ENCODE peak calls at places on chromosome 4, in seven cellular contexts. Y is A549, F is SK-N-SH, N is K562, C is HL-60, G is HCT116, K is HepG2. H is an unnamed sample.

GRCh38 chr4:1337376-1337831 is 9.6 kb upstream of the UVSSA start:
- DNase-seq in Y (no peak), F (no peak), N (no peak), C (no peak), G (peak), K (peak), H (no peak)

GRCh38 chr4:23373269-23373668 is 516.6 kb downstream of the PPARGC1A start:
- DNase-seq in Y (peak), F (no peak), N (peak), C (peak), G (no peak), K (no peak), H (peak)

GRCh38 chr4:185127021-185127925 is 15.8 kb upstream of the SLC25A4 start:
- DNase-seq in Y (peak), F (peak), N (no peak), C (no peak), G (no peak), K (no peak), H (peak)

GRCh38 chr4:22238742-22239141 is 277.1 kb downstream of the ADGRA3 start:
- DNase-seq in Y (peak), F (peak), N (no peak), C (no peak), G (no peak), K (peak), H (peak)

GRCh38 chr4:76212851-76213414 is 691 bp downstream of the SCARB2 start:
- DNase-seq in Y (peak), F (peak), N (no peak), C (no peak), G (no peak), K (no peak), H (peak)

GRCh38 chr4:2059034-2059725 is at the start of gene NAT8L:
- DNase-seq in Y (peak), F (peak), N (peak), C (no peak), G (peak), K (no peak), H (peak)

GRCh38 chr4:16496501-16496900 is 270.2 kb upstream of the TAPT1 start:
- DNase-seq in Y (no peak), F (no peak), N (no peak), C (no peak), G (no peak), K (no peak), H (no peak)

GRCh38 chr4:119039779-119040178 is 95.9 kb upstream of the MYOZ2 start:
- DNase-seq in Y (peak), F (no peak), N (no peak), C (no peak), G (peak), K (no peak), H (peak)

GRCh38 chr4:120616-121015 is 3.7 kb upstream of the ZNF718 start:
- DNase-seq in Y (no peak), F (no peak), N (no peak), C (no peak), G (no peak), K (no peak), H (no peak)

GRCh38 chr4:88630756-88631155 is 38.5 kb downstream of the HERC3 start:
- DNase-seq in Y (no peak), F (no peak), N (no peak), C (no peak), G (no peak), K (no peak), H (no peak)

GRCh38 chr4:114600672-114601071 is 2.1 kb downstream of the UGT8 start:
- DNase-seq in Y (no peak), F (no peak), N (no peak), C (no peak), G (no peak), K (no peak), H (no peak)

GRCh38 chr4:177441061-177441802 is 1.0 kb downstream of the AGA start:
- DNase-seq in Y (peak), F (peak), N (peak), C (peak), G (no peak), K (peak), H (peak)

GRCh38 chr4:41939016-41939623 is 3.9 kb downstream of the TMEM33 start:
- DNase-seq in Y (no peak), F (no peak), N (no peak), C (peak), G (no peak), K (peak), H (peak)

GRCh38 chr4:89316931-89317366 is 9.3 kb upstream of the GPRIN3 start:
- DNase-seq in Y (peak), F (no peak), N (no peak), C (no peak), G (no peak), K (no peak), H (no peak)

GRCh38 chr4:136036744-136037143 is 1495.5 kb downstream of the PCDH18 start:
- DNase-seq in Y (peak), F (no peak), N (no peak), C (peak), G (peak), K (no peak), H (no peak)

GRCh38 chr4:132540268-132540667 is 608.8 kb upstream of the PCDH10 start:
- DNase-seq in Y (no peak), F (no peak), N (no peak), C (no peak), G (no peak), K (no peak), H (no peak)

GRCh38 chr4:15725608-15726007 is 22.7 kb downstream of the BST1 start:
- DNase-seq in Y (no peak), F (no peak), N (no peak), C (no peak), G (no peak), K (no peak), H (no peak)

GRCh38 chr4:152684007-152684406 is 4.2 kb upstream of the TMEM154 start:
- DNase-seq in Y (no peak), F (no peak), N (no peak), C (no peak), G (no peak), K (no peak), H (no peak)

GRCh38 chr4:169286562-169287301 is 16.0 kb upstream of the SH3RF1 start:
- DNase-seq in Y (no peak), F (no peak), N (peak), C (peak), G (no peak), K (no peak), H (peak)

GRCh38 chr4:105555409-105555808 is 3.0 kb downstream of the ARHGEF38 start:
- DNase-seq in Y (no peak), F (no peak), N (no peak), C (no peak), G (no peak), K (no peak), H (peak)

GRCh38 chr4:169619958-169620845 is at the start of gene CLCN3:
- DNase-seq in Y (peak), F (peak), N (peak), C (peak), G (peak), K (peak), H (peak)

GRCh38 chr4:72604324-72604723 is 35.3 kb upstream of the ADAMTS3 start:
- DNase-seq in Y (no peak), F (no peak), N (no peak), C (no peak), G (no peak), K (no peak), H (no peak)

GRCh38 chr4:10091531-10092181 is 24.9 kb downstream of the WDR1 start:
- DNase-seq in Y (no peak), F (no peak), N (no peak), C (no peak), G (no peak), K (no peak), H (no peak)

GRCh38 chr4:139973015-139973414 is 181.0 kb downstream of the MAML3 start:
- DNase-seq in Y (no peak), F (no peak), N (no peak), C (no peak), G (no peak), K (no peak), H (peak)

GRCh38 chr4:67700119-67700873 is 659 bp downstream of the UBA6 start:
- DNase-seq in Y (no peak), F (peak), N (no peak), C (no peak), G (no peak), K (no peak), H (no peak)

GRCh38 chr4:123503698-123504389 is 107.2 kb downstream of the SPRY1 start:
- DNase-seq in Y (no peak), F (no peak), N (no peak), C (no peak), G (no peak), K (no peak), H (no peak)

GRCh38 chr4:154033921-154034320 is 245.0 kb upstream of the SFRP2 start:
- DNase-seq in Y (no peak), F (no peak), N (no peak), C (no peak), G (no peak), K (no peak), H (no peak)

GRCh38 chr4:154030747-154031146 is 241.9 kb upstream of the SFRP2 start:
- DNase-seq in Y (no peak), F (no peak), N (no peak), C (no peak), G (no peak), K (no peak), H (no peak)

GRCh38 chr4:154029171-154029570 is 240.3 kb upstream of the SFRP2 start:
- DNase-seq in Y (no peak), F (no peak), N (no peak), C (no peak), G (no peak), K (no peak), H (no peak)

GRCh38 chr4:154032914-154033313 is 244.0 kb upstream of the SFRP2 start:
- DNase-seq in Y (no peak), F (no peak), N (no peak), C (no peak), G (no peak), K (no peak), H (no peak)

GRCh38 chr4:154030152-154030551 is 241.3 kb upstream of the SFRP2 start:
- DNase-seq in Y (no peak), F (no peak), N (no peak), C (no peak), G (no peak), K (no peak), H (no peak)
- TF ChIP-seq REST in Y (no peak), F (no peak), N (no peak), C (no peak), G (no peak), K (no peak), H (no peak)

DNA sequence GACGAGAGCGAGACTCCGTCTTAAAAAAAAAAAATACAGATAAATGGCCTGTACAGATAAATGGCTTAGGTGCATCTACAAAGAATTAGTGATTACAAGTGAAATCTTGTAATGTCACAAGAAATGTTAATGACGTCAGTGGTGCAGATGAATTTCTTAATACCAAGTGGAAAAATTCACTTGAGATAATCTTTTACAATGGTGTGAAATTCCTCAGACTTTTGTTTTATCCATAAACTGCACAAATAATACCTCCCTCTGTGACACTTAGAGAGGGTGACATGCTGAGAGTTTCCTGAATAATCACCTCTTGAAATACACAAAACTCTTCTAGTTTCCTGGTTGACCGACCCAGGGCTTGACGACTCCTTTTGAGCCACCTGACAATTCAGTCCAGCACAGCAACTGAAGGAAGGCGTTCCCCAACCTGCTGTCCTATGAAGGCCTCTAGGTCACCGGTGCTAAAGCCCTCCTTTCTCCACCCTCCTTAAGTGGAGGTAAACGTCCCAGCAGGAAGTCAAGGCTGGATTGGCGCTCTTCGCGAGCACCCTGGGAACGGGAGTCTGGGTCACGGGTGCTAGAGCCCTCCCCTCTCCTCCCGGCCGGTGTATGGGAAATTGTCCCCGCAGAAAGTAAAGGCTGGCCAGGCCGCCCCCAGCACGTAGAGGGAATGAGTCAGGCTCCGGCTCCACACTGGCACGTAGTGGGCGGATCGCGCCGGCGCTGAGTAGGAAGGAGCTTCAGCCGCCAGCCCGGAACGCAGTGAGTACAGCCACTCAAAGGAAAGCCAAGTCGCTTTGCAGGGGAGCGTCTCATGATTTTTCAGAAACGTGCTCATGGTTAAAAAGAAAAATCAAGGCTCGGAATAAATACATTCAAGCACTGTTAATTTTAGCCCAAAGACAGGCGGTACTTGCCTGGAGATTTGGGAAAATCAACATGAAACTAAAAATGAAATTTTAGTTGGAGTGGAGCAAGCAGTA is at the start of gene TMEM144:
- DNase-seq in Y (peak), F (no peak), N (peak), C (peak), G (peak), K (peak), H (peak)
- TF ChIP-seq REST in Y (no peak), F (no peak), N (no peak), C (no peak), G (no peak), K (no peak), H (no peak)

GRCh38 chr4:186702297-186702696 is 21.4 kb downstream of the FAT1 start:
- DNase-seq in Y (no peak), F (no peak), N (no peak), C (no peak), G (no peak), K (peak), H (no peak)

GRCh38 chr4:186699881-186700397 is 23.7 kb downstream of the FAT1 start:
- DNase-seq in Y (no peak), F (no peak), N (no peak), C (no peak), G (no peak), K (no peak), H (no peak)

GRCh38 chr4:186700746-186701145 is 22.9 kb downstream of the FAT1 start:
- DNase-seq in Y (no peak), F (no peak), N (no peak), C (no peak), G (no peak), K (no peak), H (no peak)

GRCh38 chr4:186701788-186702187 is 21.9 kb downstream of the FAT1 start:
- DNase-seq in Y (no peak), F (no peak), N (no peak), C (no peak), G (no peak), K (no peak), H (no peak)

GRCh38 chr4:186701273-186701672 is 22.4 kb downstream of the FAT1 start:
- DNase-seq in Y (no peak), F (no peak), N (no peak), C (no peak), G (no peak), K (peak), H (peak)
- TF ChIP-seq REST in Y (no peak), F (no peak), N (no peak), C (no peak), G (no peak), K (no peak), H (no peak)

GRCh38 chr4:98204236-98204553 is 57.0 kb upstream of the RAP1GDS1 start:
- DNase-seq in Y (no peak), F (no peak), N (no peak), C (no peak), G (no peak), K (no peak), H (no peak)
- TF ChIP-seq REST in Y (no peak), F (no peak), N (no peak), C (no peak), G (no peak), K (no peak), H (no peak)

GRCh38 chr4:5037553-5038551 is 13.4 kb upstream of the STK32B start:
- DNase-seq in Y (peak), F (no peak), N (peak), C (no peak), G (no peak), K (peak), H (no peak)
- TF ChIP-seq REST in Y (no peak), F (no peak), N (no peak), C (no peak), G (no peak), K (no peak), H (no peak)

GRCh38 chr4:48025005-48025404 is 8.4 kb downstream of the NIPAL1 start:
- DNase-seq in Y (no peak), F (no peak), N (no peak), C (no peak), G (no peak), K (no peak), H (no peak)
- TF ChIP-seq REST in Y (no peak), F (no peak), N (no peak), C (no peak), G (no peak), K (no peak), H (no peak)